ENCODE peak calls at places on chromosomes 4 and X, in seven cellular contexts. N, B, G, K, I, Z and W are unnamed samples.

GRCh38 chr4:3870567-3870962 is 104.4 kb downstream of the ADRA2C start:
- DNase-seq in Z (no peak), K (no peak), B (no peak), I (no peak), N (no peak), G (no peak), W (no peak)

GRCh38 chr4:149493492-149493891 is 322.2 kb downstream of the IQCM start:
- DNase-seq in I (peak), Z (no peak), N (no peak), B (peak), K (no peak), G (no peak), W (no peak)

GRCh38 chr4:75995727-75996126 is 5.0 kb upstream of the SDAD1 start:
- DNase-seq in Z (peak), G (no peak), I (peak), B (peak), N (no peak), K (peak), W (peak)

GRCh38 chrX:107721966-107722707 is 53.5 kb downstream of the TSC22D3 start:
- DNase-seq in Z (no peak), N (no peak), I (no peak), K (no peak), B (no peak), G (no peak), W (no peak)

GRCh38 chrX:11899091-11899490 is 141.1 kb downstream of the MSL3 start:
- DNase-seq in G (no peak), N (no peak), K (no peak), B (no peak), Z (no peak), I (peak), W (no peak)

GRCh38 chrX:79081895-79082512 is 62.5 kb upstream of the GPR174 start:
- DNase-seq in K (no peak), I (peak), B (peak), Z (peak), N (no peak), G (no peak), W (no peak)

GRCh38 chr4:100391086-100391485 is 126.7 kb downstream of the EMCN start:
- DNase-seq in N (no peak), K (no peak), I (no peak), B (no peak), Z (no peak), G (no peak), W (no peak)

GRCh38 chrX:134732152-134732551 is 73.9 kb upstream of the PLAC1 start:
- DNase-seq in B (no peak), K (no peak), G (no peak), N (no peak), Z (no peak), I (no peak), W (no peak)

GRCh38 chrX:9555354-9555753 is 90.5 kb downstream of the TBL1X start:
- DNase-seq in K (no peak), Z (no peak), B (no peak), G (no peak), I (no peak), N (no peak), W (no peak)

GRCh38 chr4:178306565-178306964 is 864.3 kb upstream of the AGA start:
- DNase-seq in I (no peak), B (no peak), N (no peak), Z (no peak), G (no peak), K (no peak), W (no peak)

GRCh38 chrX:149982310-149982709 is 44.0 kb upstream of the EOLA2 start:
- DNase-seq in G (no peak), K (no peak), I (no peak), B (no peak), N (no peak), Z (no peak), W (no peak)

GRCh38 chr4:107098403-107098802 is 62.3 kb upstream of the DKK2 start:
- DNase-seq in Z (no peak), B (no peak), G (no peak), N (no peak), K (no peak), I (no peak), W (no peak)

GRCh38 chrX:110056419-110056818 is 53.5 kb downstream of the TMEM164 start:
- DNase-seq in G (no peak), K (peak), B (no peak), N (no peak), I (no peak), Z (no peak), W (no peak)